ENCODE peak calls at places on chromosomes 3 and 15, in seven cellular contexts. L is left ventricle myocardium inferior; R is central memory CD4-positive, alpha-beta T cell; C is HFFc6; T is T-helper 2 cell; Q is IMR-90; I is foreskin fibroblast. E is an unnamed sample.

GRCh38 chr15:92521624-92522008 is 127.9 kb downstream of the ST8SIA2 start:
- DNase-seq in L (peak), R (no peak), C (peak), T (peak), Q (peak), I (peak), E (peak)

GRCh38 chr3:132356568-132356967 is 39.4 kb downstream of the ACP3 start:
- DNase-seq in L (no peak), R (no peak), C (no peak), T (no peak), Q (no peak), I (no peak), E (no peak)

GRCh38 chr15:64478863-64479262 is 18.5 kb downstream of the ZNF609 start:
- DNase-seq in L (no peak), R (no peak), C (no peak), T (no peak), Q (peak), I (no peak), E (no peak)

GRCh38 chr15:61660579-61660978 is 399.7 kb downstream of the VPS13C start:
- DNase-seq in L (no peak), R (no peak), C (peak), T (no peak), Q (peak), I (peak), E (no peak)

GRCh38 chr15:25773248-25773647 is 89.9 kb downstream of the ATP10A start:
- DNase-seq in L (no peak), R (no peak), C (no peak), T (no peak), Q (no peak), I (no peak), E (no peak)

GRCh38 chr3:27628029-27628750 is 93.9 kb downstream of the EOMES start:
- DNase-seq in L (no peak), R (no peak), C (peak), T (peak), Q (peak), I (no peak), E (peak)

GRCh38 chr3:129461461-129462146 is 21.6 kb downstream of the IFT122 start:
- DNase-seq in L (peak), R (no peak), C (peak), T (no peak), Q (peak), I (peak), E (no peak)

GRCh38 chr3:141777957-141778813 is 15.0 kb downstream of the GRK7 start:
- DNase-seq in L (no peak), R (no peak), C (no peak), T (no peak), Q (no peak), I (no peak), E (no peak)

GRCh38 chr3:132879651-132880050 is 157.4 kb upstream of the NPHP3 start:
- DNase-seq in L (no peak), R (no peak), C (no peak), T (no peak), Q (no peak), I (no peak), E (peak)

GRCh38 chr15:56654624-56655023 is 78.7 kb downstream of the ZNF280D start:
- DNase-seq in L (no peak), R (no peak), C (no peak), T (no peak), Q (no peak), I (no peak), E (no peak)

GRCh38 chr3:62670351-62670750 is 204.9 kb downstream of the CADPS start:
- DNase-seq in L (no peak), R (no peak), C (no peak), T (no peak), Q (no peak), I (peak), E (no peak)

GRCh38 chr3:153051427-153052095 is 110.5 kb upstream of the RAP2B start:
- DNase-seq in L (no peak), R (no peak), C (peak), T (no peak), Q (peak), I (peak), E (no peak)

GRCh38 chr3:117234321-117234720 is 524.7 kb downstream of the TUSC7 start:
- DNase-seq in L (no peak), R (no peak), C (no peak), T (no peak), Q (no peak), I (no peak), E (no peak)

GRCh38 chr3:158727499-158728377 is 4.5 kb downstream of the RARRES1 start:
- DNase-seq in L (no peak), R (peak), C (peak), T (peak), Q (peak), I (peak), E (peak)

GRCh38 chr15:94749848-94750617 is 518.7 kb downstream of the MCTP2 start:
- DNase-seq in L (no peak), R (no peak), C (no peak), T (no peak), Q (no peak), I (no peak), E (no peak)

GRCh38 chr3:184652465-184652864 is 59.4 kb downstream of the MAGEF1 start:
- DNase-seq in L (no peak), R (no peak), C (no peak), T (no peak), Q (no peak), I (no peak), E (no peak)